ENCODE peak calls at places on chromosomes 1 and 21, in five cellular contexts. One of them, this sample, is unnamed.

GRCh38 chr1:47226121-47226977 is 5.7 kb downstream of the TAL1 start:
- DNase-seq in lung: no peak
- DNase-seq in IMR-90: no peak
- DNase-seq in effector memory CD4-positive, alpha-beta T cell: no peak
- DNase-seq in SJSA1: no peak
- DNase-seq in this sample: no peak

GRCh38 chr1:164611754-164612642 is 53.0 kb downstream of the PBX1 start:
- DNase-seq in SJSA1: peak; percentile 75
- DNase-seq in effector memory CD4-positive, alpha-beta T cell: no peak
- DNase-seq in lung: no peak
- DNase-seq in IMR-90: peak; percentile 86
- DNase-seq in this sample: no peak

GRCh38 chr1:225746361-225747179 is 31.1 kb upstream of the SRP9 start:
- DNase-seq in SJSA1: peak; percentile 68
- DNase-seq in IMR-90: peak; percentile 90
- DNase-seq in effector memory CD4-positive, alpha-beta T cell: no peak
- DNase-seq in lung: peak; percentile 72
- DNase-seq in this sample: no peak

GRCh38 chr1:178498896-178499675 is 2.3 kb upstream of the CLEC20A start:
- DNase-seq in lung: no peak
- DNase-seq in SJSA1: peak; percentile 28
- DNase-seq in IMR-90: no peak
- DNase-seq in effector memory CD4-positive, alpha-beta T cell: no peak
- DNase-seq in this sample: no peak

GRCh38 chr1:179926494-179927205 is 28.0 kb upstream of the CEP350 start:
- DNase-seq in SJSA1: no peak
- DNase-seq in IMR-90: peak; percentile 81
- DNase-seq in lung: no peak
- DNase-seq in effector memory CD4-positive, alpha-beta T cell: no peak
- DNase-seq in this sample: no peak

GRCh38 chr1:116763116-116763786 is 9.0 kb downstream of the CD2 start:
- DNase-seq in effector memory CD4-positive, alpha-beta T cell: no peak
- DNase-seq in SJSA1: no peak
- DNase-seq in lung: peak; percentile 27
- DNase-seq in IMR-90: no peak
- DNase-seq in this sample: peak; percentile 70

GRCh38 chr1:70819785-70820184 is 227.8 kb downstream of the PTGER3 start:
- DNase-seq in lung: no peak
- DNase-seq in effector memory CD4-positive, alpha-beta T cell: no peak
- DNase-seq in SJSA1: no peak
- DNase-seq in IMR-90: no peak
- DNase-seq in this sample: no peak

GRCh38 chr1:240522122-240522822 is 89.7 kb downstream of the GREM2 start:
- DNase-seq in effector memory CD4-positive, alpha-beta T cell: no peak
- DNase-seq in IMR-90: no peak
- DNase-seq in lung: no peak
- DNase-seq in SJSA1: no peak
- DNase-seq in this sample: no peak

GRCh38 chr1:161706483-161707347 is at the start of gene FCRLA:
- DNase-seq in lung: no peak
- DNase-seq in IMR-90: peak; percentile 97
- DNase-seq in SJSA1: no peak
- DNase-seq in effector memory CD4-positive, alpha-beta T cell: no peak
- DNase-seq in this sample: no peak

GRCh38 chr1:3480369-3480719 is 25.9 kb downstream of the ARHGEF16 start:
- DNase-seq in effector memory CD4-positive, alpha-beta T cell: no peak
- DNase-seq in SJSA1: no peak
- DNase-seq in IMR-90: no peak
- DNase-seq in lung: no peak
- DNase-seq in this sample: no peak

GRCh38 chr1:202553560-202554038 is 156.7 kb downstream of the SYT2 start:
- DNase-seq in lung: no peak
- DNase-seq in SJSA1: no peak
- DNase-seq in effector memory CD4-positive, alpha-beta T cell: no peak
- DNase-seq in IMR-90: peak; percentile 67
- DNase-seq in this sample: no peak

GRCh38 chr1:20589331-20590312 is 725 bp downstream of the CDA start:
- DNase-seq in lung: peak; percentile 42
- DNase-seq in SJSA1: no peak
- DNase-seq in IMR-90: peak; percentile 89
- DNase-seq in effector memory CD4-positive, alpha-beta T cell: no peak
- DNase-seq in this sample: no peak

GRCh38 chr1:64231153-64231552 is 27.7 kb downstream of the UBE2U start:
- DNase-seq in effector memory CD4-positive, alpha-beta T cell: no peak
- DNase-seq in IMR-90: no peak
- DNase-seq in SJSA1: no peak
- DNase-seq in lung: no peak
- DNase-seq in this sample: no peak

GRCh38 chr21:28294046-28294445 is 698.6 kb downstream of the LTN1 start:
- DNase-seq in lung: no peak
- DNase-seq in SJSA1: no peak
- DNase-seq in IMR-90: peak; percentile 72
- DNase-seq in effector memory CD4-positive, alpha-beta T cell: no peak
- DNase-seq in this sample: no peak

GRCh38 chr1:164256456-164256855 is 302.5 kb upstream of the PBX1 start:
- DNase-seq in SJSA1: no peak
- DNase-seq in effector memory CD4-positive, alpha-beta T cell: no peak
- DNase-seq in IMR-90: no peak
- DNase-seq in lung: no peak
- DNase-seq in this sample: no peak

GRCh38 chr1:21936366-21937031 is 611 bp downstream of the HSPG2 start:
- DNase-seq in SJSA1: no peak
- DNase-seq in lung: no peak
- DNase-seq in IMR-90: no peak
- DNase-seq in effector memory CD4-positive, alpha-beta T cell: no peak
- DNase-seq in this sample: no peak

GRCh38 chr1:24875976-24876609 is 54.0 kb downstream of the RUNX3 start:
- DNase-seq in SJSA1: no peak
- DNase-seq in IMR-90: no peak
- DNase-seq in effector memory CD4-positive, alpha-beta T cell: no peak
- DNase-seq in lung: no peak
- DNase-seq in this sample: no peak

GRCh38 chr1:34870395-34870794 is 10.8 kb upstream of the SMIM12 start:
- DNase-seq in lung: no peak
- DNase-seq in SJSA1: no peak
- DNase-seq in effector memory CD4-positive, alpha-beta T cell: no peak
- DNase-seq in IMR-90: no peak
- DNase-seq in this sample: no peak

GRCh38 chr1:65668368-65668767 is 124.3 kb upstream of the PDE4B start:
- DNase-seq in IMR-90: no peak
- DNase-seq in SJSA1: no peak
- DNase-seq in lung: no peak
- DNase-seq in effector memory CD4-positive, alpha-beta T cell: no peak
- DNase-seq in this sample: no peak

GRCh38 chr1:193115629-193116227 is 6.1 kb upstream of the CDC73 start:
- DNase-seq in IMR-90: peak; percentile 100
- DNase-seq in SJSA1: peak; percentile 82
- DNase-seq in lung: no peak
- DNase-seq in effector memory CD4-positive, alpha-beta T cell: no peak
- DNase-seq in this sample: no peak

GRCh38 chr1:62241357-62242131 is 46.9 kb downstream of the L1TD1 start:
- DNase-seq in SJSA1: no peak
- DNase-seq in IMR-90: no peak
- DNase-seq in effector memory CD4-positive, alpha-beta T cell: no peak
- DNase-seq in lung: peak; percentile 34
- DNase-seq in this sample: no peak

GRCh38 chr1:119787776-119788175 is 19.1 kb upstream of the HMGCS2 start:
- DNase-seq in effector memory CD4-positive, alpha-beta T cell: no peak
- DNase-seq in SJSA1: no peak
- DNase-seq in lung: no peak
- DNase-seq in IMR-90: peak; percentile 63
- DNase-seq in this sample: no peak

GRCh38 chr1:61403863-61404615 is 320.9 kb downstream of the TM2D1 start:
- DNase-seq in IMR-90: no peak
- DNase-seq in effector memory CD4-positive, alpha-beta T cell: no peak
- DNase-seq in SJSA1: no peak
- DNase-seq in lung: no peak
- DNase-seq in this sample: no peak

GRCh38 chr1:225424562-225425210 is 3.2 kb downstream of the LBR start:
- DNase-seq in effector memory CD4-positive, alpha-beta T cell: no peak
- DNase-seq in lung: no peak
- DNase-seq in IMR-90: peak; percentile 56
- DNase-seq in SJSA1: peak; percentile 69
- DNase-seq in this sample: no peak

GRCh38 chr1:231694081-231694443 is 67.5 kb downstream of the DISC1 start:
- DNase-seq in lung: no peak
- DNase-seq in IMR-90: no peak
- DNase-seq in SJSA1: no peak
- DNase-seq in effector memory CD4-positive, alpha-beta T cell: no peak
- DNase-seq in this sample: no peak

GRCh38 chr1:42748021-42748420 is 8.0 kb upstream of the CLDN19 start:
- DNase-seq in lung: no peak
- DNase-seq in IMR-90: no peak
- DNase-seq in SJSA1: no peak
- DNase-seq in effector memory CD4-positive, alpha-beta T cell: no peak
- DNase-seq in this sample: no peak
- H3K4me1 ChIP-seq in lung: no peaks in the 10 kb centered on the region
- H3K4me1 ChIP-seq in IMR-90: no peaks in the 10 kb centered on the region
- H3K4me1 ChIP-seq in SJSA1: no peaks in the 10 kb centered on the region
- H3K4me1 ChIP-seq in effector memory CD4-positive, alpha-beta T cell: no peaks in the 10 kb centered on the region
- H3K4me1 ChIP-seq in this sample: no peaks in the 10 kb centered on the region

GRCh38 chr21:34132905-34133304 is 59.5 kb downstream of the MRPS6 start:
- DNase-seq in effector memory CD4-positive, alpha-beta T cell: no peak
- DNase-seq in lung: no peak
- DNase-seq in IMR-90: no peak
- DNase-seq in SJSA1: no peak
- DNase-seq in this sample: no peak

GRCh38 chr21:34133392-34133791 is 60.0 kb downstream of the MRPS6 start:
- DNase-seq in effector memory CD4-positive, alpha-beta T cell: no peak
- DNase-seq in lung: no peak
- DNase-seq in SJSA1: no peak
- DNase-seq in IMR-90: no peak
- DNase-seq in this sample: no peak

GRCh38 chr21:34131586-34131985 is 58.2 kb downstream of the MRPS6 start:
- DNase-seq in lung: no peak
- DNase-seq in effector memory CD4-positive, alpha-beta T cell: no peak
- DNase-seq in IMR-90: peak; percentile 15
- DNase-seq in SJSA1: no peak
- DNase-seq in this sample: no peak

GRCh38 chr21:34133802-34134201 is 60.4 kb downstream of the MRPS6 start:
- DNase-seq in lung: no peak
- DNase-seq in IMR-90: no peak
- DNase-seq in SJSA1: no peak
- DNase-seq in effector memory CD4-positive, alpha-beta T cell: no peak
- DNase-seq in this sample: no peak

GRCh38 chr21:34132202-34132601 is 58.8 kb downstream of the MRPS6 start:
- DNase-seq in lung: no peak
- DNase-seq in SJSA1: no peak
- DNase-seq in IMR-90: no peak
- DNase-seq in effector memory CD4-positive, alpha-beta T cell: no peak
- DNase-seq in this sample: no peak
- H3K27ac ChIP-seq in lung: no peak overlapping the region
- H3K27ac ChIP-seq in SJSA1: no peak overlapping the region
- H3K27ac ChIP-seq in IMR-90: no peak overlapping the region
- H3K27ac ChIP-seq in effector memory CD4-positive, alpha-beta T cell: no peak overlapping the region
- H3K27ac ChIP-seq in this sample: no peak overlapping the region

GRCh38 chr1:952201-952600 is 6.9 kb downstream of the NOC2L start:
- DNase-seq in IMR-90: no peak
- DNase-seq in lung: no peak
- DNase-seq in effector memory CD4-positive, alpha-beta T cell: no peak
- DNase-seq in SJSA1: no peak
- DNase-seq in this sample: no peak
- H3K36me3 ChIP-seq in IMR-90: peaks cover 85% of the 10 kb centered on the region
- H3K36me3 ChIP-seq in lung: peaks cover 93% of the 10 kb centered on the region
- H3K36me3 ChIP-seq in effector memory CD4-positive, alpha-beta T cell: peaks cover 97% of the 10 kb centered on the region
- H3K36me3 ChIP-seq in SJSA1: peaks cover 97% of the 10 kb centered on the region
- H3K36me3 ChIP-seq in this sample: peaks cover 35% of the 10 kb centered on the region

GRCh38 chr21:31560479-31560878 is 99.0 kb upstream of the SOD1 start:
- DNase-seq in effector memory CD4-positive, alpha-beta T cell: no peak
- DNase-seq in SJSA1: no peak
- DNase-seq in IMR-90: no peak
- DNase-seq in lung: no peak
- DNase-seq in this sample: no peak

GRCh38 chr21:31557956-31558838 is 101.3 kb upstream of the SOD1 start:
- DNase-seq in IMR-90: no peak
- DNase-seq in lung: no peak
- DNase-seq in effector memory CD4-positive, alpha-beta T cell: peak; percentile 5
- DNase-seq in SJSA1: peak; percentile 48
- DNase-seq in this sample: peak; percentile 26

GRCh38 chr21:31558839-31559367 is 100.6 kb upstream of the SOD1 start:
- DNase-seq in IMR-90: peak; percentile 76
- DNase-seq in SJSA1: peak; percentile 96
- DNase-seq in lung: peak; percentile 82
- DNase-seq in effector memory CD4-positive, alpha-beta T cell: peak; percentile 81
- DNase-seq in this sample: peak; percentile 89

GRCh38 chr21:31557421-31557955 is 102.0 kb upstream of the SOD1 start:
- DNase-seq in effector memory CD4-positive, alpha-beta T cell: no peak
- DNase-seq in SJSA1: no peak
- DNase-seq in IMR-90: no peak
- DNase-seq in lung: no peak
- DNase-seq in this sample: peak; percentile 10

DNA sequence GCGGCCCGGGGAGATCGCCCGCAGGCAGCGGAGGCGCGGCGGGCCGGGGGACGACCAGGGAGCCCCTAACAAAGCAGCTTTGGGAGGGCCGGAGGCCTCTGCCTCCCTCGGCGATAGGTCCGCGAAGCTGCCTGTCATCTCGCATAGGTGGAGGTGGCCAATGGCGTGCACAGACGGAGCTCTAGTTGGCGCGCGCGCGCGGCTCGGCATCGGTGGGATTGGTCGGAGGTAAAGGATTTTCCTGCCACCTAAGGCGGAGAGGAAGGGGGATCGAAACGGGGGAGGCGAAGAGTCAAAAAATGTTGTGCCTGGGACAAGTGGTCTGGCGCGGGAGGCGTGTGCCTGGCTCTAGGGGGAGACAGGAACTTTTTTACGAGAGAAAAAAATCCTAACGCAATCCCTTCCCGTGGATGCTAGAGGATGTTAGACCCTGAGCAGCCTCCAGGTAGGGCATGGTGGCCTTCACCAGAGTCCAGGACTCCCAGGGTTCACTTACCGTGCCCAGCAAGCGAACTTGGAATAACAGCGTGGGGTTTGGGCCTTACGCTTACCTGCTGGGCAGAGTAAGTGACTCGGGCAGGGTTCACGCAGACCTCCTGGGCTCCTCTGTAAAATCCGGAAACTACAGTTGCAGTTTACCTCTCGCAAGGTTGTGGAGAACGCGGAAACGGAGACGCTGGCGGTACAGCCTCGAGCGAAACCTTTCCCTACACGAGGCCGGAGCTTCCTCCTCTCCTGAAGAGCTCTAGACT is 99.9 kb upstream of the SOD1 start:
- DNase-seq in SJSA1: peak; percentile 98
- DNase-seq in lung: peak; percentile 84
- DNase-seq in effector memory CD4-positive, alpha-beta T cell: peak; percentile 81
- DNase-seq in IMR-90: peak; percentile 83
- DNase-seq in this sample: peak; percentile 85
- H3K4me1 ChIP-seq in SJSA1: peaks cover 23% of the 10 kb centered on the region
- H3K4me1 ChIP-seq in lung: no peaks in the 10 kb centered on the region
- H3K4me1 ChIP-seq in effector memory CD4-positive, alpha-beta T cell: peaks cover 7% of the 10 kb centered on the region
- H3K4me1 ChIP-seq in IMR-90: no peaks in the 10 kb centered on the region
- H3K4me1 ChIP-seq in this sample: peaks cover 5% of the 10 kb centered on the region

This sample was measured in naive thymus-derived CD4-positive, alpha-beta T cell.